ENCODE peak calls at places on chromosomes 1 and 21, in ten cellular contexts. U is body of pancreas, P is skeletal muscle cell, X is heart left ventricle, O is HFF-Myc, I is cardiac muscle cell, M is psoas muscle, A is colonic mucosa, Q is dorsolateral prefrontal cortex, Z is Peyer's patch. W is an unnamed sample.

GRCh38 chr1:39272027-39272790 is 67.7 kb downstream of the MACF1 start:
- DNase-seq in U (peak), P (peak), X (no peak), O (no peak), I (no peak), M (no peak), A (no peak), Q (peak), Z (peak), W (no peak)

GRCh38 chr1:185054365-185055060 is 9.2 kb downstream of the RNF2 start:
- DNase-seq in U (no peak), P (no peak), X (no peak), O (no peak), I (no peak), M (peak), A (no peak), Q (no peak), Z (no peak), W (no peak)

GRCh38 chr1:241533375-241534115 is 1.4 kb downstream of the KMO start:
- DNase-seq in U (no peak), P (no peak), X (no peak), O (no peak), I (no peak), M (no peak), A (no peak), Q (no peak), Z (no peak), W (no peak)

GRCh38 chr1:232664844-232665777 is 35.2 kb upstream of the SIPA1L2 start:
- DNase-seq in U (no peak), P (no peak), X (no peak), O (no peak), I (no peak), M (no peak), A (no peak), Q (no peak), Z (no peak), W (no peak)

GRCh38 chr1:84862810-84863251 is 30.2 kb downstream of the LPAR3 start:
- DNase-seq in U (no peak), P (no peak), X (no peak), O (no peak), I (no peak), M (no peak), A (no peak), Q (no peak), Z (no peak), W (no peak)

GRCh38 chr1:26346274-26347033 is 7.5 kb downstream of the CRYBG2 start:
- DNase-seq in U (no peak), P (no peak), X (no peak), O (no peak), I (no peak), M (no peak), A (no peak), Q (no peak), Z (no peak), W (no peak)

GRCh38 chr1:31799895-31800676 is 15.7 kb downstream of the SPOCD1 start:
- DNase-seq in U (no peak), P (no peak), X (no peak), O (no peak), I (no peak), M (peak), A (no peak), Q (no peak), Z (peak), W (no peak)

GRCh38 chr21:33998402-33998801 is 75.0 kb upstream of the MRPS6 start:
- DNase-seq in U (no peak), P (no peak), X (no peak), O (no peak), I (no peak), M (no peak), A (no peak), Q (no peak), Z (no peak), W (no peak)

GRCh38 chr1:207670997-207671396 is 26.1 kb downstream of the CR1L start:
- DNase-seq in U (no peak), P (no peak), X (no peak), O (no peak), I (no peak), M (no peak), A (no peak), Q (no peak), Z (no peak), W (no peak)

GRCh38 chr1:7576946-7577657 is 194.0 kb upstream of the VAMP3 start:
- DNase-seq in U (peak), P (no peak), X (no peak), O (no peak), I (peak), M (peak), A (no peak), Q (no peak), Z (peak), W (no peak)

GRCh38 chr1:92934395-92935378 is 26.6 kb downstream of the DIPK1A start:
- DNase-seq in U (peak), P (peak), X (peak), O (no peak), I (peak), M (no peak), A (no peak), Q (peak), Z (no peak), W (no peak)

GRCh38 chr1:32798679-32799416 is 18.3 kb downstream of the YARS1 start:
- DNase-seq in U (no peak), P (no peak), X (no peak), O (no peak), I (no peak), M (no peak), A (no peak), Q (no peak), Z (no peak), W (no peak)

GRCh38 chr1:107378602-107379265 is 237.9 kb downstream of the NTNG1 start:
- DNase-seq in U (no peak), P (no peak), X (no peak), O (no peak), I (no peak), M (no peak), A (no peak), Q (no peak), Z (no peak), W (no peak)

DNA sequence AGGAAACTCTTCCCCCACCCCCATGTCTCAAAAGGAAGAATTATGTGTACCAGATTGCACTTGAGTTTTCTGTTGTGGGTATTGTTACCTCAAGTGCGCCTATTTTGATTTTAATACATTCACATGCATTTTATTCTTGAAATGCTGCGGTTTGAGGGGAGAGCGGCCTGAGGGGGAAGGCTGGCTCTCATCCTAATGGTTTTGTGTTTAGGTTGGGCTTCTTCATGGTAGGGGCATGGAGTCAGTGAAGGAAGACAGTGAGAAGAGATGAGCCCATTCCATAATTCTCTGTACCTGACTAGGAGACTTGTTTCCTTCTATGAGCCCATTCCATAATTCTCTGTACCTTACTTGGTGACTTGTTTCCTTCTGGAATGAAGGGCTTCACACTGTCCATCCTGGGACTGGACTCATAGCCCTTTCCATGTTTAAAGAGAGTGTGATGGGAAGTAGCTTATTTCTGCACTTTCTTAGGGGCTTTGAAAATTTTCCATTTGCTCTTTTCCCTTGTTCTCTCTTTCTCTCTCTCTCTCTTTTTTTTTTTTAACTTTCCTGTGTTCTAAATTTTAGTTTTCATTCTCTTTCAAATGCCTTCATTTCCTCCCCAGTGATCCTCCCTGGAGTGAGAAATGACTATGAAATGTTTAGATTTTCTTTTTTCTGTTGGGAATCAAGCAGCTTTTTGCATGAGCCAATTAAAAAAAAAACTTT is 1.9 kb downstream of the AK4 start:
- DNase-seq in U (no peak), P (no peak), X (no peak), O (no peak), I (no peak), M (no peak), A (no peak), Q (no peak), Z (no peak), W (no peak)
- H3K4me3 ChIP-seq in U (no peak), P (peak), X (peak), O (peak), I (peak), M (peak), A (peak), Q (peak), Z (no peak), W (peak)

DNA sequence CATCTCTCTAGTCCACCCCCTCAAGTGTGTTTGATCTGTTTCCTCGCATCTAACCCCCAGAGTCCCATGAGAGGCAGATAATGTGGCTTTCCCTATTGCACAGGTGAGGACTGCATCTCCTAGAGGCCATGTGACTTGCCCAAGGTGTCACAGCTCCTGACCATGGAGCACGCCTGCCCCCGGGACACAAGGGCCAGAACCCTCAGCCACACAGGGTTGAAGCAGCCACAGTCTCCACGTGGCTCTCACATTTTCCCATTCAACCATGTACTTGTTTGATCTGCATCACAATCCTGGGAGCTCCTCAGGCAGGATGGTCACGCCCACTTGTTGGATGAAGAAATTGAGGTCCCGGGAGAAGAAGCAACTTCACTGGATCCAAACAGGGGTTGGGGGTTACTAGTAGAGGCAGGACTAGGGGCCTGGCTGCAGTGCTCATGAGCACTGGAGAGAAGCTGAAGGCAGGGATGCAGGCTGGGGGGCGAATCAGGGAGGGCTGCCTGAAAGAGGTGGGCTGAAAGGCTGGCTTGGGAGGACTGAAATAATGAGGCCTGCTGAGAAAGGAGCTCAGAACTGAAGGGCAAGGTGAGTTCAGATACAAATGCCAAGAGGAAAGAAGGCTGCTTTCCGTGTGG is 207.9 kb downstream of the PTPRU start:
- DNase-seq in U (no peak), P (no peak), X (no peak), O (no peak), I (no peak), M (no peak), A (no peak), Q (no peak), Z (no peak), W (no peak)
- H3K4me3 ChIP-seq in U (no peak), P (no peak), X (no peak), O (no peak), I (no peak), M (no peak), A (no peak), Q (no peak), Z (no peak), W (no peak)

GRCh38 chr1:17012775-17013501 is 1.2 kb upstream of the ATP13A2 start:
- DNase-seq in U (peak), P (peak), X (no peak), O (no peak), I (peak), M (peak), A (no peak), Q (no peak), Z (peak), W (peak)
- H3K4me3 ChIP-seq in U (no peak), P (no peak), X (no peak), O (no peak), I (no peak), M (no peak), A (no peak), Q (peak), Z (no peak), W (no peak)

DNA sequence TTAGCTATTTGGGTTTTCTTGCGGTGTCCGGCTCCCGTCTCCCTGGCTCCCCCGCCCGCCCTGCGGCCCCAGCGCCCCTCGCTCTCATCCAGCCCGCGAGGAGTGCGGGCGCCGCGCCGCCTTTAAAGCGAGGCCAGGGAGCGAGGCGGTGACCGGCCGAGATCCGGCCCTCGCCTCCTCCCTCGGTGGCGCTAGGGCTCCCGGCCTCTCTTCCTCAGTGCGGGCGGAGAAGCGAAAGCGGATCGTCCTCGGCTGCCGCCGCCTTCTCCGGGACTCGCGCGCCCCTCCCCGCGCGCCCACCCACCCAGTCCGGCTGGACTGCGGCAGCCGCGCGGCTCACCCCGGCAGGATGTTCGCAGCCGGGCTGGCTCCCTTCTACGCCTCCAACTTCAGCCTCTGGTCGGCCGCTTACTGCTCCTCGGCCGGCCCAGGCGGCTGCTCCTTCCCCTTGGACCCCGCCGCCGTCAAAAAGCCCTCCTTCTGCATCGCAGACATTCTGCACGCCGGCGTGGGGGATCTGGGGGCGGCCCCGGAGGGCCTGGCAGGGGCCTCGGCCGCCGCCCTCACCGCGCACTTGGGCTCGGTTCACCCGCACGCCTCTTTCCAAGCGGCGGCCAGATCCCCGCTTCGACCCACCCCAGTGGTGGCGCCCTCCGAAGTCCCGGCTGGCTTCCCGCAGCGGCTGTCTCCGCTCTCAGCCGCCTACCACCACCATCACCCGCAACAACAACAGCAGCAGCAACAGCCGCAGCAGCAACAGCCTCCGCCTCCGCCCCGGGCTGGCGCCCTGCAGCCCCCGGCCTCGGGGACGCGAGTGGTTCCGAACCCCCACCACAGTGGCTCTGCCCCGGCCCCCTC is 495 bp downstream of the HLX start:
- DNase-seq in U (peak), P (no peak), X (peak), O (no peak), I (peak), M (peak), A (no peak), Q (no peak), Z (peak), W (no peak)
- H3K4me3 ChIP-seq in U (peak), P (peak), X (peak), O (peak), I (peak), M (peak), A (peak), Q (peak), Z (peak), W (peak)

GRCh38 chr1:205456868-205457724 is 1.3 kb upstream of the BLACAT1 start:
- DNase-seq in U (no peak), P (no peak), X (no peak), O (no peak), I (no peak), M (no peak), A (no peak), Q (peak), Z (no peak), W (no peak)
- H3K4me3 ChIP-seq in U (no peak), P (no peak), X (no peak), O (no peak), I (peak), M (peak), A (peak), Q (peak), Z (peak), W (peak)

GRCh38 chr1:94236630-94237290 is 624 bp downstream of the ARHGAP29 start:
- DNase-seq in U (peak), P (no peak), X (peak), O (no peak), I (peak), M (peak), A (peak), Q (peak), Z (no peak), W (peak)
- H3K4me3 ChIP-seq in U (peak), P (peak), X (peak), O (peak), I (peak), M (peak), A (peak), Q (peak), Z (peak), W (peak)

GRCh38 chr21:35227774-35228173 is 178.7 kb upstream of the RUNX1 start:
- DNase-seq in U (no peak), P (no peak), X (no peak), O (no peak), I (no peak), M (peak), A (no peak), Q (no peak), Z (no peak), W (no peak)
- H3K4me3 ChIP-seq in U (no peak), P (no peak), X (no peak), O (no peak), I (no peak), M (no peak), A (no peak), Q (no peak), Z (no peak), W (no peak)

W was measured in breast epithelium.